ENCODE peak calls at places on chromosomes 1 and 21, in six cellular contexts. G, I, Z, H, X and A are unnamed samples.

GRCh38 chr1:237570530-237570929 is 320.2 kb downstream of the ZP4 start:
- DNase-seq in G (no peak), I (no peak), Z (no peak), H (no peak), X (no peak), A (no peak)

GRCh38 chr1:55751776-55752175 is 536.6 kb upstream of the USP24 start:
- DNase-seq in G (no peak), I (no peak), Z (no peak), H (no peak), X (no peak), A (no peak)

GRCh38 chr1:194705123-194705522 is 1518.7 kb upstream of the B3GALT2 start:
- DNase-seq in G (peak; percentile 24), I (no peak), Z (no peak), H (no peak), X (no peak), A (no peak)

GRCh38 chr1:19232526-19232851 is 18.8 kb downstream of the EMC1 start:
- DNase-seq in G (peak; percentile 37), I (peak; percentile 34), Z (no peak), H (peak; percentile 72), X (peak; percentile 34), A (no peak)

GRCh38 chr1:17688217-17688810 is 66.8 kb upstream of the ACTL8 start:
- DNase-seq in G (no peak), I (no peak), Z (no peak), H (no peak), X (no peak), A (no peak)

GRCh38 chr1:29549001-29549400 is 312.7 kb downstream of the PTPRU start:
- DNase-seq in G (no peak), I (no peak), Z (no peak), H (no peak), X (no peak), A (no peak)

GRCh38 chr1:24294757-24295371 is 24.3 kb upstream of the GRHL3 start:
- DNase-seq in G (peak; percentile 71), I (peak; percentile 65), Z (no peak), H (peak; percentile 29), X (no peak), A (peak; percentile 83)

GRCh38 chr1:37410815-37411214 is 63.6 kb upstream of the ZC3H12A start:
- DNase-seq in G (peak; percentile 6), I (no peak), Z (peak; percentile 80), H (no peak), X (no peak), A (peak; percentile 21)

GRCh38 chr1:21293537-21294265 is 3.4 kb upstream of the ECE1 start:
- DNase-seq in G (no peak), I (no peak), Z (no peak), H (no peak), X (no peak), A (no peak)

GRCh38 chr1:23801338-23801748 is 789 bp upstream of the GALE start:
- DNase-seq in G (no peak), I (no peak), Z (no peak), H (no peak), X (no peak), A (no peak)

GRCh38 chr1:244049969-244050834 is 881 bp upstream of the ZBTB18 start:
- DNase-seq in G (no peak), I (peak; percentile 45), Z (peak; percentile 46), H (no peak), X (no peak), A (peak; percentile 9)

GRCh38 chr21:37459575-37459974 is 93.0 kb downstream of the DYRK1A start:
- DNase-seq in G (peak; percentile 63), I (no peak), Z (no peak), H (no peak), X (no peak), A (peak; percentile 38)
- H3K4me3 ChIP-seq in G (no peak overlapping the region), I (no peak overlapping the region), Z (no peak overlapping the region), H (no peak overlapping the region), X (no peak overlapping the region), A (no peak overlapping the region)

GRCh38 chr1:223245983-223246382 is 102.9 kb upstream of the TLR5 start:
- DNase-seq in G (no peak), I (no peak), Z (no peak), H (no peak), X (no peak), A (no peak)

GRCh38 chr1:223245411-223245810 is 102.4 kb upstream of the TLR5 start:
- DNase-seq in G (no peak), I (no peak), Z (no peak), H (no peak), X (no peak), A (no peak)

GRCh38 chr1:223243441-223244050 is 100.5 kb upstream of the TLR5 start:
- DNase-seq in G (no peak), I (no peak), Z (no peak), H (no peak), X (no peak), A (no peak)

GRCh38 chr1:223242971-223243370 is 99.9 kb upstream of the TLR5 start:
- DNase-seq in G (no peak), I (no peak), Z (no peak), H (no peak), X (no peak), A (no peak)

GRCh38 chr1:223244366-223245103 is 101.5 kb upstream of the TLR5 start:
- DNase-seq in G (peak; percentile 35), I (no peak), Z (no peak), H (no peak), X (no peak), A (peak; percentile 19)
- TF ChIP-seq CTCF in G (no peak), I (no peak), Z (peak; percentile 12), H (peak; percentile 54), X (peak; percentile 59), A (no peak)

DNA sequence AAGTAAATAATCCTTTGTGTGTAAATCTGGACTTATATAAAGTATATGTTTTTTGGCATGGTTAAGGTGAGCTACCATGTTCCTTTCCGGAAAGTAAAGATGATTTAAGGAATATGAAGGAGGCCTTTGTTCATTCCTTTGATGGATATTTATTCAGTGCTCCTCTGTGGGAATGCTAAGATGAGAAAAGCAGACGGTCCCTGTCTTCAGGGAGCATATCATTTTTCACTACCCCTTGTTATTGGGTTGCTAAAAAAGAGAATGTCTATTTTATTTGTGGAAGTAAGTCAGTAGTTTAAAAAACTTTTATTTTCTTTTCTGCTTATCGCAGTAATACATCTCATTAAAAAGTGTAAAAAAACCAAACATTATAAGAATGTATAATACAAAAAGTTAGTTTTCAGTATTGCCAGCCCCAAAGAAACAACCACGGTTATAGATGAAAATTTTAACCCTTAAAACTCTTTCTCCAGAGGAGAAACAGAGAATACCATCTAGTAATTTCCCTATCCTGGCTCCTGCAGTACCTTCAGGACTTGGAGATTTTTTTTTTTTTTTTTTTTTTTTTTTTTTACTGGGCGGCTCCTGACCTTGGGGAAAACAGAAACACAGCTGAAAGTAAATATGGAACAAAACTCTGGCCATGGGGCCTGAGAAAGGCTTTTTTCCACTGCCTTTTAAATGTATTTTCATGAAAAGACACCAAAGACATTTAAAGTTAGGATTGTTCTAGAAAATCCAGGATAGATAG is 35.3 kb upstream of the CNN3 start:
- DNase-seq in G (no peak), I (no peak), Z (no peak), H (no peak), X (no peak), A (no peak)
- H3K4me3 ChIP-seq in G (peak overlapping the region; percentile 53), I (no peak overlapping the region), Z (no peak overlapping the region), H (peak overlapping the region; percentile 31), X (peak overlapping the region; percentile 60), A (no peak overlapping the region)

GRCh38 chr1:201828451-201828819 is 522 bp upstream of the IPO9 start:
- DNase-seq in G (peak; percentile 43), I (no peak), Z (no peak), H (no peak), X (no peak), A (no peak)

GRCh38 chr1:201827321-201828281 is 1.4 kb upstream of the IPO9 start:
- DNase-seq in G (no peak), I (no peak), Z (peak; percentile 23), H (no peak), X (no peak), A (peak; percentile 51)

GRCh38 chr1:201828820-201829774 is at the start of gene IPO9:
- DNase-seq in G (peak; percentile 86), I (peak; percentile 96), Z (peak; percentile 95), H (peak; percentile 91), X (peak; percentile 95), A (peak; percentile 96)

GRCh38 chr1:201825245-201825644 is 3.7 kb upstream of the IPO9 start:
- DNase-seq in G (no peak), I (no peak), Z (no peak), H (no peak), X (no peak), A (no peak)

GRCh38 chr1:201826830-201827229 is 2.1 kb upstream of the IPO9 start:
- DNase-seq in G (peak; percentile 44), I (no peak), Z (peak; percentile 48), H (no peak), X (no peak), A (peak; percentile 39)
- TF ChIP-seq CTCF in G (no peak), I (no peak), Z (no peak), H (no peak), X (no peak), A (no peak)

DNA sequence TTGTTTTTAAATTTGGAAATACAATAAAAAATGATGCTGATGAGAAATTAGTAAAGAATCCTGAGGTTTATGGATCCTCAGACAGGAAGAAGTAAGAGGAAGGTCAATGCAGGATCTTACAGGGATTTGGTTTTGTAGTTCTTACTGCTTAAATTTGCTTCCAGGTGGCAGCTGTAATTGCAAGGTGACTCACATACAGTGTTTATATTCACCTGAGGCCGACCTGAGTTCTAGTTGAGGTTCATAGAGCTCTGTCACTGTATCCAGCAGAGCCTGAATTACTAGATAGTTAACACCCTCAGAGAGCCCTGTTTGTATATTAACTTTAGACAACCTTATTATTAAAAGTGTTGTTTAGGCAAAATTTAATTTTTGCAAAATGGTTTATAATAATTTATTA is 1.4 kb upstream of the WDR26 start:
- DNase-seq in G (no peak), I (no peak), Z (no peak), H (no peak), X (no peak), A (no peak)
- H3K4me3 ChIP-seq in G (no peak overlapping the region), I (no peak overlapping the region), Z (no peak overlapping the region), H (no peak overlapping the region), X (peak overlapping the region; percentile 91), A (no peak overlapping the region)

GRCh38 chr1:62434612-62434994 is 2.2 kb upstream of the USP1 start:
- DNase-seq in G (no peak), I (no peak), Z (no peak), H (no peak), X (no peak), A (no peak)

GRCh38 chr1:62435231-62436038 is 1.4 kb upstream of the USP1 start:
- DNase-seq in G (no peak), I (peak; percentile 37), Z (no peak), H (no peak), X (peak; percentile 26), A (no peak)

GRCh38 chr1:62436039-62436465 is 797 bp upstream of the USP1 start:
- DNase-seq in G (no peak), I (no peak), Z (no peak), H (no peak), X (peak; percentile 96), A (no peak)

GRCh38 chr1:62436466-62437272 is at the start of gene USP1:
- DNase-seq in G (peak; percentile 100), I (peak; percentile 99), Z (peak; percentile 99), H (peak; percentile 99), X (peak; percentile 97), A (peak; percentile 100)

GRCh38 chr1:62433861-62434611 is 2.8 kb upstream of the USP1 start:
- DNase-seq in G (no peak), I (no peak), Z (no peak), H (no peak), X (no peak), A (no peak)
- TF ChIP-seq CTCF in G (no peak), I (no peak), Z (no peak), H (no peak), X (no peak), A (no peak)